ENCODE peak calls at places on chromosomes 13 and 19, in nine cellular contexts. S, T, H, B, J, R, U, W and G are unnamed samples.

GRCh38 chr13:113527272-113527958 is 36.9 kb upstream of the DCUN1D2 start:
- DNase-seq in R (no peak), U (no peak), B (no peak), T (no peak), W (no peak), S (peak; percentile 55), J (no peak), H (no peak), G (no peak)

GRCh38 chr13:80571346-80572307 is 230.7 kb upstream of the SPRY2 start:
- DNase-seq in W (no peak), T (peak; percentile 20), R (no peak), S (no peak), B (no peak), H (no peak), U (no peak), J (no peak), G (no peak)

GRCh38 chr13:52845334-52845761 is 3.1 kb downstream of the PCDH8 start:
- DNase-seq in R (no peak), S (no peak), B (no peak), T (peak; percentile 47), U (peak; percentile 79), H (no peak), W (no peak), J (no peak), G (no peak)

GRCh38 chr13:51826606-51827005 is 18.4 kb downstream of the TMEM272 start:
- DNase-seq in R (no peak), J (no peak), T (no peak), U (no peak), S (no peak), W (no peak), H (no peak), B (no peak), G (no peak)

GRCh38 chr19:57615346-57615745 is 1.3 kb downstream of the ZNF134 start:
- DNase-seq in R (no peak), B (no peak), U (no peak), S (no peak), W (no peak), T (no peak), H (no peak), J (no peak), G (no peak)

GRCh38 chr19:55344444-55344843 is 4.8 kb downstream of the KMT5C start:
- DNase-seq in T (no peak), R (no peak), B (no peak), S (no peak), W (no peak), U (peak; percentile 54), J (no peak), H (no peak), G (no peak)

GRCh38 chr13:33871207-33872004 is 53.5 kb downstream of the RFC3 start:
- DNase-seq in T (no peak), U (no peak), R (no peak), S (no peak), H (no peak), B (no peak), W (no peak), J (no peak), G (no peak)

GRCh38 chr13:38421590-38422560 is 72.2 kb downstream of the UFM1 start:
- DNase-seq in J (no peak), B (no peak), W (no peak), T (no peak), R (no peak), S (no peak), U (no peak), H (no peak), G (no peak)

GRCh38 chr19:28466107-28467045 is 746.6 kb downstream of the UQCRFS1 start:
- DNase-seq in H (no peak), W (no peak), R (peak; percentile 29), S (peak; percentile 71), T (peak; percentile 76), U (peak; percentile 90), B (peak; percentile 81), J (no peak), G (peak; percentile 68)

DNA sequence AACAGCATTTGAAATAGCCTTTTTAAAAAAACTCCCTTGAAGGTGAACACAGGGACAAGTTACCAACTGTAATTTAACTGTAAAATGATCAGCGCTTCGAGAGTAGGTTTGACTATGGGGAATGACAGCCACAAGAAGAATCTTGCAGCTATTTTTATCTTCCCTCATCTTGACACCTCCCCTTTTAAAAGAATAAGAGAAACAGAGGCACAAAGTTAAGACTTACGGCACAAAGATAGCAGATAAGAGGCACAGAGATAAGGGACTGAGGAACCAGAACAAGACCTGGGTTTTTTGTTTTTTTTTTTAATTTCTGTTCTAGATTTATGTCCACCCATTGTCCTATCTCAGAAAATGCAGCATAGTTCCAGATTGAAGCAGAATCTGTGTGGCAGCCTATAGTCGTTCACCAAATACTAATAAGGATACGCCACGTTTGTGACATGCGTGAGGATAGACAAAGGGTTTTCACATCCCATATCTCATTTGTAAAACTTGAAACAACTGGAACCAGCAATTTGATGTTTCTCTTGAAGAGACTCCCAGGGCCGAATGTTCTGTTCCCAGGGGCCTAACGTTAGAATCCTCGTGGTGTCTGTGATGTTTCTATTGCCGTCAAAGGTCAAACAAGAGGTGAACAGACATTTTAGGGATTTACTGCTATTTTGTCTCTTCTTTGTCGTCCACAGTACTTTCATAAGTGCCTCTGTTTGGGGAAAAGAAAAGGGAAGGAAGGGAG is 154.9 kb downstream of the DCT start:
- DNase-seq in B (no peak), S (no peak), W (no peak), T (no peak), J (no peak), R (no peak), U (no peak), H (no peak), G (no peak)
- H3K4me1 ChIP-seq in B (no peaks in the 10 kb centered on the region), S (peaks cover 24% of the 10 kb centered on the region), W (peaks cover 51% of the 10 kb centered on the region), T (peaks cover 32% of the 10 kb centered on the region), J (no peaks in the 10 kb centered on the region), R (no peaks in the 10 kb centered on the region), U (peaks cover 27% of the 10 kb centered on the region), H (no peaks in the 10 kb centered on the region), G (no peaks in the 10 kb centered on the region)

GRCh38 chr13:40080676-40081075 is 425.2 kb downstream of the COG6 start:
- DNase-seq in T (no peak), R (no peak), U (no peak), H (no peak), B (no peak), S (no peak), J (no peak), W (no peak), G (no peak)
- H3K4me1 ChIP-seq in T (peaks cover 3% of the 10 kb centered on the region), R (no peaks in the 10 kb centered on the region), U (no peaks in the 10 kb centered on the region), H (no peaks in the 10 kb centered on the region), B (no peaks in the 10 kb centered on the region), S (no peaks in the 10 kb centered on the region), J (no peaks in the 10 kb centered on the region), W (no peaks in the 10 kb centered on the region), G (no peaks in the 10 kb centered on the region)

GRCh38 chr19:2242811-2243210 is 6.2 kb downstream of the SF3A2 start:
- DNase-seq in W (no peak), U (no peak), R (no peak), H (no peak), T (no peak), S (no peak), B (no peak), J (no peak), G (no peak)

GRCh38 chr19:2244122-2244411 is 5.1 kb upstream of the AMH start:
- DNase-seq in H (no peak), B (no peak), J (no peak), U (no peak), S (no peak), T (no peak), W (no peak), R (no peak), G (no peak)

GRCh38 chr19:2243274-2244121 is 5.6 kb upstream of the AMH start:
- DNase-seq in J (no peak), B (no peak), T (no peak), R (no peak), H (no peak), S (no peak), U (no peak), W (no peak), G (no peak)

GRCh38 chr19:2240881-2241760 is 4.5 kb downstream of the SF3A2 start:
- DNase-seq in J (no peak), W (no peak), S (no peak), B (no peak), H (no peak), R (no peak), T (no peak), U (no peak), G (no peak)

GRCh38 chr19:2242092-2242537 is 5.5 kb downstream of the SF3A2 start:
- DNase-seq in S (no peak), R (no peak), B (no peak), U (no peak), W (no peak), J (no peak), T (no peak), H (no peak), G (no peak)
- H3K4me1 ChIP-seq in S (peaks cover 62% of the 10 kb centered on the region), R (peaks cover 69% of the 10 kb centered on the region), B (peaks cover 24% of the 10 kb centered on the region), U (peaks cover 6% of the 10 kb centered on the region), W (peaks cover 46% of the 10 kb centered on the region), J (peaks cover 63% of the 10 kb centered on the region), T (peaks cover 26% of the 10 kb centered on the region), H (peaks cover 5% of the 10 kb centered on the region), G (no peaks in the 10 kb centered on the region)

GRCh38 chr19:16351133-16351809 is 26.6 kb downstream of the KLF2 start:
- DNase-seq in U (no peak), T (no peak), W (no peak), S (no peak), H (no peak), B (no peak), R (no peak), J (no peak), G (no peak)

GRCh38 chr19:16358456-16358855 is 33.8 kb downstream of the KLF2 start:
- DNase-seq in T (no peak), H (no peak), R (no peak), J (peak; percentile 54), B (no peak), S (no peak), W (no peak), U (no peak), G (no peak)

GRCh38 chr19:16359074-16359473 is 34.4 kb downstream of the KLF2 start:
- DNase-seq in S (no peak), T (no peak), W (no peak), R (peak; percentile 50), U (no peak), B (no peak), J (peak; percentile 34), H (no peak), G (no peak)

GRCh38 chr19:16359964-16360363 is 35.3 kb downstream of the KLF2 start:
- DNase-seq in S (no peak), R (no peak), U (no peak), W (no peak), J (no peak), H (no peak), T (no peak), B (no peak), G (no peak)

GRCh38 chr19:16355293-16356043 is 30.8 kb downstream of the KLF2 start:
- DNase-seq in J (no peak), H (no peak), B (no peak), R (peak; percentile 44), W (no peak), S (peak; percentile 85), T (no peak), U (no peak), G (no peak)
- H3K4me1 ChIP-seq in J (peaks cover 47% of the 10 kb centered on the region), H (no peaks in the 10 kb centered on the region), B (no peaks in the 10 kb centered on the region), R (no peaks in the 10 kb centered on the region), W (peaks cover 55% of the 10 kb centered on the region), S (peaks cover 46% of the 10 kb centered on the region), T (no peaks in the 10 kb centered on the region), U (no peaks in the 10 kb centered on the region), G (no peaks in the 10 kb centered on the region)

GRCh38 chr19:1104452-1105216 is 840 bp downstream of the GPX4 start:
- DNase-seq in W (peak; percentile 68), B (peak; percentile 82), T (peak; percentile 90), J (peak; percentile 93), H (no peak), S (peak; percentile 93), U (peak; percentile 92), R (peak; percentile 73), G (peak; percentile 88)
- H3K4me1 ChIP-seq in W (peaks cover 27% of the 10 kb centered on the region), B (peaks cover 22% of the 10 kb centered on the region), T (peaks cover 28% of the 10 kb centered on the region), J (peaks cover 85% of the 10 kb centered on the region), H (no peaks in the 10 kb centered on the region), S (peaks cover 49% of the 10 kb centered on the region), U (peaks cover 5% of the 10 kb centered on the region), R (peaks cover 64% of the 10 kb centered on the region), G (peaks cover 6% of the 10 kb centered on the region)

GRCh38 chr13:105142556-105142955 is 1392.9 kb downstream of the EFNB2 start:
- DNase-seq in B (no peak), H (no peak), T (no peak), U (no peak), R (no peak), W (no peak), S (no peak), J (no peak), G (no peak)
- H3K4me1 ChIP-seq in B (no peaks in the 10 kb centered on the region), H (no peaks in the 10 kb centered on the region), T (no peaks in the 10 kb centered on the region), U (no peaks in the 10 kb centered on the region), R (no peaks in the 10 kb centered on the region), W (peaks cover 4% of the 10 kb centered on the region), S (no peaks in the 10 kb centered on the region), J (no peaks in the 10 kb centered on the region), G (no peaks in the 10 kb centered on the region)